ENCODE peak calls at places on chromosomes 12 and 14, in nine cellular contexts. One of them, this sample, is unnamed.
A peak's percentile ranks its signal among the peaks of the same experiment; 100 is the strongest.

GRCh38 chr12:25249951-25250738 is 584 bp downstream of the KRAS start:
- DNase-seq in foreskin fibroblast: peak; percentile 43
- DNase-seq in Right ventricle myocardium superior: peak; percentile 80
- DNase-seq in C1 segment of cervical spinal cord: peak; percentile 53
- DNase-seq in HFF-Myc: no peak
- DNase-seq in frontal cortex: peak; percentile 28
- DNase-seq in SIG-M5: no peak
- DNase-seq in GM12892: peak; percentile 46
- DNase-seq in CD8-positive, alpha-beta memory T cell: peak; percentile 41
- DNase-seq in this sample: no peak

GRCh38 chr12:12008931-12009611 is 61.7 kb upstream of the BCL2L14 start:
- DNase-seq in foreskin fibroblast: peak; percentile 14
- DNase-seq in Right ventricle myocardium superior: no peak
- DNase-seq in C1 segment of cervical spinal cord: no peak
- DNase-seq in HFF-Myc: no peak
- DNase-seq in frontal cortex: no peak
- DNase-seq in SIG-M5: peak; percentile 77
- DNase-seq in GM12892: no peak
- DNase-seq in CD8-positive, alpha-beta memory T cell: peak; percentile 21
- DNase-seq in this sample: peak; percentile 88

GRCh38 chr12:47307680-47308399 is 228.1 kb upstream of the AMIGO2 start:
- DNase-seq in foreskin fibroblast: peak; percentile 81
- DNase-seq in Right ventricle myocardium superior: no peak
- DNase-seq in C1 segment of cervical spinal cord: no peak
- DNase-seq in HFF-Myc: peak; percentile 36
- DNase-seq in frontal cortex: no peak
- DNase-seq in SIG-M5: no peak
- DNase-seq in GM12892: no peak
- DNase-seq in CD8-positive, alpha-beta memory T cell: no peak
- DNase-seq in this sample: peak; percentile 84

GRCh38 chr14:23160924-23161522 is 22.4 kb downstream of the SLC7A8 start:
- DNase-seq in foreskin fibroblast: peak; percentile 89
- DNase-seq in Right ventricle myocardium superior: no peak
- DNase-seq in C1 segment of cervical spinal cord: peak; percentile 28
- DNase-seq in HFF-Myc: no peak
- DNase-seq in frontal cortex: peak; percentile 47
- DNase-seq in SIG-M5: no peak
- DNase-seq in GM12892: no peak
- DNase-seq in CD8-positive, alpha-beta memory T cell: no peak
- DNase-seq in this sample: peak; percentile 62

GRCh38 chr12:120264511-120265202 is 873 bp downstream of the PXN start:
- DNase-seq in foreskin fibroblast: peak; percentile 20
- DNase-seq in Right ventricle myocardium superior: no peak
- DNase-seq in C1 segment of cervical spinal cord: no peak
- DNase-seq in HFF-Myc: no peak
- DNase-seq in frontal cortex: no peak
- DNase-seq in SIG-M5: no peak
- DNase-seq in GM12892: no peak
- DNase-seq in CD8-positive, alpha-beta memory T cell: no peak
- DNase-seq in this sample: peak; percentile 79

GRCh38 chr14:104820669-104821228 is 19.8 kb downstream of the ZBTB42 start:
- DNase-seq in foreskin fibroblast: peak; percentile 88
- DNase-seq in Right ventricle myocardium superior: peak; percentile 64
- DNase-seq in C1 segment of cervical spinal cord: no peak
- DNase-seq in HFF-Myc: no peak
- DNase-seq in frontal cortex: peak; percentile 71
- DNase-seq in SIG-M5: no peak
- DNase-seq in GM12892: no peak
- DNase-seq in CD8-positive, alpha-beta memory T cell: no peak
- DNase-seq in this sample: no peak

GRCh38 chr12:124500232-124501079 is 67.0 kb downstream of the NCOR2 start:
- DNase-seq in foreskin fibroblast: peak; percentile 35
- DNase-seq in Right ventricle myocardium superior: no peak
- DNase-seq in C1 segment of cervical spinal cord: peak; percentile 70
- DNase-seq in HFF-Myc: no peak
- DNase-seq in frontal cortex: no peak
- DNase-seq in SIG-M5: no peak
- DNase-seq in GM12892: no peak
- DNase-seq in CD8-positive, alpha-beta memory T cell: no peak
- DNase-seq in this sample: peak; percentile 23

GRCh38 chr12:70436836-70437235 is 70.7 kb downstream of the KCNMB4 start:
- DNase-seq in foreskin fibroblast: no peak
- DNase-seq in Right ventricle myocardium superior: no peak
- DNase-seq in C1 segment of cervical spinal cord: no peak
- DNase-seq in HFF-Myc: no peak
- DNase-seq in frontal cortex: no peak
- DNase-seq in SIG-M5: no peak
- DNase-seq in GM12892: no peak
- DNase-seq in CD8-positive, alpha-beta memory T cell: no peak
- DNase-seq in this sample: no peak

GRCh38 chr12:129696952-129697351 is 206.9 kb downstream of the TMEM132D start:
- DNase-seq in foreskin fibroblast: no peak
- DNase-seq in Right ventricle myocardium superior: no peak
- DNase-seq in C1 segment of cervical spinal cord: no peak
- DNase-seq in HFF-Myc: no peak
- DNase-seq in frontal cortex: no peak
- DNase-seq in SIG-M5: no peak
- DNase-seq in GM12892: no peak
- DNase-seq in CD8-positive, alpha-beta memory T cell: no peak
- DNase-seq in this sample: no peak

GRCh38 chr14:71438684-71439083 is 493.5 kb upstream of the RGS6 start:
- DNase-seq in foreskin fibroblast: peak; percentile 47
- DNase-seq in Right ventricle myocardium superior: no peak
- DNase-seq in C1 segment of cervical spinal cord: peak; percentile 10
- DNase-seq in HFF-Myc: peak; percentile 17
- DNase-seq in frontal cortex: no peak
- DNase-seq in SIG-M5: no peak
- DNase-seq in GM12892: no peak
- DNase-seq in CD8-positive, alpha-beta memory T cell: no peak
- DNase-seq in this sample: peak; percentile 9

GRCh38 chr12:10716704-10717315 is 6.3 kb downstream of the YBX3 start:
- DNase-seq in foreskin fibroblast: peak; percentile 94
- DNase-seq in Right ventricle myocardium superior: peak; percentile 86
- DNase-seq in C1 segment of cervical spinal cord: no peak
- DNase-seq in HFF-Myc: peak; percentile 85
- DNase-seq in frontal cortex: peak; percentile 36
- DNase-seq in SIG-M5: no peak
- DNase-seq in GM12892: no peak
- DNase-seq in CD8-positive, alpha-beta memory T cell: no peak
- DNase-seq in this sample: peak; percentile 88

GRCh38 chr12:7645395-7646177 is 20.1 kb downstream of the APOBEC1 start:
- DNase-seq in foreskin fibroblast: peak; percentile 62
- DNase-seq in Right ventricle myocardium superior: no peak
- DNase-seq in C1 segment of cervical spinal cord: no peak
- DNase-seq in HFF-Myc: no peak
- DNase-seq in frontal cortex: peak; percentile 45
- DNase-seq in SIG-M5: no peak
- DNase-seq in GM12892: no peak
- DNase-seq in CD8-positive, alpha-beta memory T cell: no peak
- DNase-seq in this sample: peak; percentile 58

GRCh38 chr12:7832059-7832696 is 40.5 kb downstream of the SLC2A14 start:
- DNase-seq in foreskin fibroblast: peak; percentile 75
- DNase-seq in Right ventricle myocardium superior: no peak
- DNase-seq in C1 segment of cervical spinal cord: no peak
- DNase-seq in HFF-Myc: peak; percentile 35
- DNase-seq in frontal cortex: peak; percentile 38
- DNase-seq in SIG-M5: no peak
- DNase-seq in GM12892: peak; percentile 30
- DNase-seq in CD8-positive, alpha-beta memory T cell: no peak
- DNase-seq in this sample: peak; percentile 50

GRCh38 chr14:36524874-36525745 is 5.1 kb upstream of the NKX2-1 start:
- DNase-seq in foreskin fibroblast: no peak
- DNase-seq in Right ventricle myocardium superior: no peak
- DNase-seq in C1 segment of cervical spinal cord: no peak
- DNase-seq in HFF-Myc: no peak
- DNase-seq in frontal cortex: no peak
- DNase-seq in SIG-M5: no peak
- DNase-seq in GM12892: no peak
- DNase-seq in CD8-positive, alpha-beta memory T cell: no peak
- DNase-seq in this sample: peak; percentile 62

This sample was measured in PC-3.